ENCODE peak calls at places on chromosomes 13 and 19, in seven cellular contexts. G is GM23338, L is psoas muscle, Y is thoracic aorta, H is prostate gland, J is heart right ventricle, O is stomach. V is an unnamed sample.

GRCh38 chr13:23159205-23159586 is 21.6 kb upstream of the SGCG start:
- DNase-seq in G (peak), L (peak), Y (no peak), H (no peak), J (peak), O (no peak), V (peak)

GRCh38 chr13:26998265-26998664 is 173.3 kb downstream of the USP12 start:
- DNase-seq in G (no peak), L (no peak), Y (no peak), H (no peak), J (no peak), O (no peak), V (no peak)

GRCh38 chr19:46303702-46304397 is 7.0 kb downstream of the HIF3A start:
- DNase-seq in G (peak), L (peak), Y (no peak), H (no peak), J (peak), O (peak), V (no peak)

GRCh38 chr13:45786293-45786920 is 65.1 kb downstream of the SIAH3 start:
- DNase-seq in G (no peak), L (no peak), Y (no peak), H (no peak), J (no peak), O (peak), V (no peak)

GRCh38 chr19:1503089-1503924 is 9.5 kb downstream of the ADAMTSL5 start:
- DNase-seq in G (peak), L (peak), Y (no peak), H (no peak), J (peak), O (peak), V (no peak)

GRCh38 chr13:74316531-74316930 is 182.3 kb upstream of the KLF12 start:
- DNase-seq in G (no peak), L (no peak), Y (no peak), H (no peak), J (no peak), O (no peak), V (no peak)

GRCh38 chr13:97268772-97269171 is 46.6 kb downstream of the MBNL2 start:
- DNase-seq in G (peak), L (no peak), Y (no peak), H (no peak), J (no peak), O (no peak), V (no peak)

GRCh38 chr19:31578326-31578725 is 229.1 kb upstream of the TSHZ3 start:
- DNase-seq in G (no peak), L (no peak), Y (no peak), H (no peak), J (no peak), O (no peak), V (no peak)

GRCh38 chr13:27174766-27175455 is 3.3 kb upstream of the USP12 start:
- DNase-seq in G (no peak), L (no peak), Y (no peak), H (no peak), J (no peak), O (no peak), V (no peak)

GRCh38 chr13:44011036-44011435 is 131.3 kb downstream of the LACC1 start:
- DNase-seq in G (no peak), L (no peak), Y (no peak), H (no peak), J (no peak), O (no peak), V (no peak)

GRCh38 chr19:6861683-6862286 is 25.6 kb upstream of the ADGRE1 start:
- DNase-seq in G (no peak), L (no peak), Y (no peak), H (no peak), J (no peak), O (no peak), V (no peak)

GRCh38 chr19:51632126-51632525 is 1.9 kb upstream of the SIGLEC5 start:
- DNase-seq in G (no peak), L (no peak), Y (no peak), H (no peak), J (no peak), O (no peak), V (no peak)

GRCh38 chr13:73717632-73718031 is 416.6 kb downstream of the KLF12 start:
- DNase-seq in G (no peak), L (no peak), Y (no peak), H (no peak), J (no peak), O (no peak), V (peak)

GRCh38 chr13:43544011-43544410 is 242.8 kb downstream of the ENOX1 start:
- DNase-seq in G (no peak), L (no peak), Y (no peak), H (no peak), J (no peak), O (no peak), V (no peak)

GRCh38 chr13:80437212-80437611 is 96.3 kb upstream of the SPRY2 start:
- DNase-seq in G (no peak), L (no peak), Y (no peak), H (no peak), J (no peak), O (no peak), V (no peak)

GRCh38 chr19:12095111-12095790 is 30.7 kb downstream of the ZNF844 start:
- DNase-seq in G (no peak), L (no peak), Y (no peak), H (no peak), J (no peak), O (no peak), V (no peak)

GRCh38 chr19:12092065-12092867 is 27.7 kb downstream of the ZNF844 start:
- DNase-seq in G (peak), L (peak), Y (peak), H (peak), J (peak), O (peak), V (peak)

GRCh38 chr19:12090807-12091206 is 26.3 kb downstream of the ZNF844 start:
- DNase-seq in G (peak), L (peak), Y (peak), H (peak), J (peak), O (peak), V (no peak)

GRCh38 chr19:12098040-12098439 is 33.5 kb downstream of the ZNF844 start:
- DNase-seq in G (no peak), L (no peak), Y (no peak), H (no peak), J (no peak), O (no peak), V (no peak)

DNA sequence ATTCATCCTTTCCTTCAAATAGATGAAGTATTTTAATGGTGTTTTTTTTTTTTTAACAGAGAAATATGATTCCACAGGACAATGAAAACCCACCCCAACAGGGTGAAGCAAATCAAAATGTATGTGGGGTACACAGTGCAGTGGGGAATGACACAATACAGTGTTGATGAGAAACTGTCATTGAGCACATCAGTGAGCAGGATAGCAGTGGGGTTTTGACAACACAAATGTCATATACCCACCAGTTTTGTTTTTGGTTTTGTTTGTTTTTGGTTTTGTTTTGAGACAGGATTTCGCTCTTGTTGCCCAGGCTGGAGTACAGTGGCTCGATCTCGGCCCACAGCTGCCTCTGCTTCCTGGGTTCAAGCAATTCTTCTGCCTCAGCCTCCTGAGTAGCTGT is 29.2 kb downstream of the ZNF844 start:
- DNase-seq in G (no peak), L (no peak), Y (no peak), H (no peak), J (no peak), O (no peak), V (no peak)
- H3K4me3 ChIP-seq in G (peak), L (no peak), Y (no peak), H (no peak), J (no peak), O (no peak), V (no peak)

DNA sequence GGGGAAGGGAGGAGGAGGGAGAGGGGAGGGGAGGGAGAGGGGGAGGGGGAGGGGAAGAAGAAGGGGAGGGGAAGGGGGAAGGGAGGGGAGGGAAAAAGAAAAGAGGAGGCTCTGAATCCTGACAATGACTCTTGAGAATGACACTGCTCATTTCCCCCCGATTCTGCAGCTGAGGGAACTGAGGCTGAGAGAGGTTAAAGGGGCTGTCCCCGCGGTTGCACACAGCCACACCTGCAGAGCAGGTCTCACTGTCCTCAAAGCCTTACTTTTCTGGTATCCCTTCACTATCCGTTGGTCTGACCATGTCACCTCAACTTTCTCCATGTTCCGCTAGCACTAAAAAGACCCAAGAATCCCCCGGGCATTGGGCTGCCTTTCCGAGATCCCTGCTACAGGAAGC is 35.4 kb downstream of the CYP4F2 start:
- DNase-seq in G (no peak), L (no peak), Y (no peak), H (no peak), J (no peak), O (no peak), V (no peak)
- H3K4me3 ChIP-seq in G (no peak), L (no peak), Y (no peak), H (no peak), J (no peak), O (no peak), V (no peak)

DNA sequence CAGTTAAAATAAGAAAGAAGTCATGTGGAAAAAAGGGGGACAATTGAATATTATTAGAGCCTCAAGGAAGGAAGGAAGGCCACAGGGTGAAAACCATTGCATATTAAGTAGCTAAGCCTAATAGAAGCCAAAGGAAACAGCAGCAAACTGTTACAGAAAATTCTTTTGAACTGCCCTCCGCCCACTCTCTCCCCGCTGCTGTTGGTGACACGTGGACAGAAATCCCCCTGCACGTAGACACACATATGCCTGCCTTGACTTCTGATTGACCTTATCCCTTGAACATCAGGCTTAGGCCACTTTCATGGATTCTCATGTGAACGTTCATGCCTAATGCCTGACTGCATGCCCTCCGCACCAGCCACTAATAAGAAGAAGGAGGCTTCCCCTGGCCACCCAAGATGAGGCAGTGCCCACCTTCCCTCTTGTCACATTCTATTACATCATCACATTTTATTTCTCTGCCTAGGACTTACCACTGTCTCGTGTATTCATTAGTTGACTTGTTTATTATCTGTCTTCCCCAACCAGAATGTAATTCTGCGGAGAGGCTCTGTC is 229.2 kb downstream of the KCNRG start:
- DNase-seq in G (no peak), L (no peak), Y (no peak), H (no peak), J (no peak), O (no peak), V (no peak)
- H3K4me3 ChIP-seq in G (no peak), L (no peak), Y (no peak), H (no peak), J (no peak), O (no peak), V (no peak)

GRCh38 chr19:16540948-16541347 is 1.3 kb downstream of the CHERP start:
- DNase-seq in G (no peak), L (no peak), Y (no peak), H (no peak), J (no peak), O (no peak), V (no peak)
- H3K4me3 ChIP-seq in G (peak), L (peak), Y (peak), H (no peak), J (peak), O (peak), V (peak)

DNA sequence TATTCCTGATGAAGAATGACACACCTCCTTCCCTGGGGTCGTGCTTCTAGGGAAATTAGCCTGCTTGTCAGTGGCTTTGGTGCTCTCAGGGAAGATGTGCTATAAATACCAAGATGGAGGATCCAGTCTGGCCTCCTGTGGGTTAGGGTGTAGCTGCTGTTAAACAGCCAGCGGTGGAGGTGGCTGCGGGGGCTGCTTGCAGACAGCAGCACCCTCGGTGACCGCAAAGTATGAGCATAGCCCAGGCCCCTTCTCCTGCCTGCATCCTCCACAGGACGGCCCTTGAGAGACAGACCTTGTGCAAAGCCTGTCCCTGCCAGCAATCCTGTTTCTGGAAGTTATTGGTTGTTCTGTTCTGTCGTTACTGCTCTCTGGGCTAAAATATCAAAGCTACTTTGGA is 11.4 kb downstream of the VSTM2B start:
- DNase-seq in G (no peak), L (no peak), Y (no peak), H (no peak), J (no peak), O (peak), V (no peak)
- H3K4me3 ChIP-seq in G (no peak), L (no peak), Y (no peak), H (no peak), J (no peak), O (no peak), V (no peak)

GRCh38 chr19:39539519-39540332 is at the start of gene EID2:
- DNase-seq in G (peak), L (peak), Y (peak), H (peak), J (peak), O (peak), V (peak)
- H3K4me3 ChIP-seq in G (peak), L (peak), Y (peak), H (peak), J (peak), O (peak), V (peak)

DNA sequence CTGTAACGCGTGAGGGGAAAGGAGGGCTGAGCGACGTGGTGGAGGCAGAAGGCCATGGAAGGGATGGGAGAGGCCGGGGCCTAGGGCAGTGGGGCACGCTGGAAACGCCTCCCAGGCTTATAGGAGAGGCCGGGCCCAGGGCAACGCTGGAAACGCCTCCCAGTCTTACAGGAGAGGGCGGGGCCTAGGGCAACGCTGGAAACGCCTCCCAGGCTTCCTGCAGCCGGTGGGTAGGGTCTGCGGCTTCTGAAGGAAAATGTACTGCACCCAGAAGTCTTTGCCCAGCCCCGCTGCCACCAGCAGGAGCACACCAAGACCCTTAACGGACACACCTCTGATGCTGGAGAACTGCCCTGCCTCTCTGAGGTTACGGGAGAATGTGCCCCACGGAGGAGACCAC is 9.1 kb downstream of the CACTIN start:
- DNase-seq in G (peak), L (no peak), Y (no peak), H (no peak), J (peak), O (peak), V (no peak)
- H3K4me3 ChIP-seq in G (no peak), L (no peak), Y (no peak), H (no peak), J (no peak), O (peak), V (no peak)

GRCh38 chr13:104953588-104953987 is 1581.9 kb downstream of the EFNB2 start:
- DNase-seq in G (no peak), L (no peak), Y (no peak), H (no peak), J (no peak), O (no peak), V (no peak)
- H3K4me3 ChIP-seq in G (no peak), L (no peak), Y (no peak), H (no peak), J (no peak), O (no peak), V (no peak)

DNA sequence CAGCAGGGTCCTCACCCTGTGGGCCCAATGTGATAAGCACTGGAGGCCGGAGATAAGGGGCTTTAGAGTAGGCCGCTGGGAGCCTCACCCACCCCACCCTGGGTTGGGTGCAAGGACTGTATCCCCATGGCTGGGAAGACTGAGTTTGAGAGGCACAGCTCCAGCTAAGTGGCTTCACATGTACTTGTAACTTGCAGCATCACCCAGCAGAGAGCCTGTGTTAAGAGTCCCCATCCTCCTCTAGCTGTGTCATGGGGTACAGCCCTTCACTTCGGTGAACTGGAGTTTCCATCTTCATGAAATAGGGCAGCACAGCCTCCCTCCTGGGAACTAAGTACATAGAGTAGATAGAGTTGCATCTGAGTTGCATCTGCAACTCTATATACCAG is 1.3 kb downstream of the PRDX2 start:
- DNase-seq in G (no peak), L (no peak), Y (no peak), H (no peak), J (no peak), O (no peak), V (no peak)
- H3K4me3 ChIP-seq in G (peak), L (peak), Y (peak), H (peak), J (peak), O (peak), V (peak)

DNA sequence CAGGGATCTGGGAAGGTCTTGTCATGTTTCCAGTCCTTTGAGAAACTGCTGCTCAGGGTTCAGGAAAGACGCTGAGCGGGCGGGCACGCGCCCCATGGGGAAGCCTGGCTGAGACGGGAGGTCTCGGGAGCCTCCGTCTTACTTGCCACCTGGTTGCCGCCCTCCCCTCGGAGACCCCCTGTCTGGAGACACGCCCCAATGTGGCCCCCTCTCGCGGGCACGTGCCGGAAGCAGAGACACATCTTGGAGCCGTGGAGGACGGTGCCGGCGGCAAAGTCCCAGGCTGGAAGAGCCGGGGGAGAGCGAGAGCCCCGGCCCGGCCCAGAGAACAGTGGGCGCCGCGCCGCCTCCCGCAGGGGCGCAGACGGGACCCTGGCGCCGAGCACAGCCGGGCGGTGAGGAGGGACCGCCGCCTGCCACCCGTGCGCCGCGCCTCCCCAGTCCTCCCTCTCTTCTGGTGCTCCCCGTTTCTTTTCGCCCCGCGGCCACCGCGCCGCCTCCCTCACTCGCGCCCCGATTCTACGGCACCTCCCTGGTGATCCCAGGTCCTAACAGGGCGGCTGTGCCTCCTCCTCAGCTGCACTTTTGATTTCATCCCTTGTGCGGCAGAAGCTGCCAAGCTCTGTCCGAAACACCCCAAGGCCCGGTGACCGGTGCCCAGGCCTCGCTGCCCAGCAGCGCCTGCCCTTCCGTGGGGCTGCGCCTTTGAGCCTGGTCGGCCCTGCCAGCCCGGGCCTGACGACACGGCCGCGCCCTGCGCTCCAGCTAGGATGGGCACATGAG is 15.5 kb downstream of the GJB2 start:
- DNase-seq in G (peak), L (no peak), Y (no peak), H (no peak), J (no peak), O (no peak), V (no peak)
- H3K4me3 ChIP-seq in G (peak), L (peak), Y (no peak), H (no peak), J (no peak), O (peak), V (peak)